ENCODE peak calls at places on chromosomes 3 and 15, in four cellular contexts. T is stimulated activated CD4-positive, alpha-beta T cell treated with anti-CD3 and anti-CD28 coated beads, Interleukin-1b, Interleukin-23, amount 100 ng/mL, for 24 hours; O is PC-3; Y is stomach. D is an unnamed sample.

GRCh38 chr3:112686360-112686759 is 45.4 kb upstream of the CCDC80 start:
- DNase-seq in T (no peak), O (no peak), Y (no peak), D (no peak)

GRCh38 chr3:189975376-189975990 is 145.2 kb downstream of the P3H2 start:
- DNase-seq in T (no peak), O (no peak), Y (no peak), D (no peak)

GRCh38 chr15:36688310-36689102 is 109.1 kb downstream of the CDIN1 start:
- DNase-seq in T (no peak), O (peak), Y (no peak), D (no peak)

GRCh38 chr15:39110336-39110735 is 470.5 kb upstream of the THBS1 start:
- DNase-seq in T (no peak), O (no peak), Y (no peak), D (no peak)

GRCh38 chr15:39888243-39888642 is 31.8 kb downstream of the GPR176 start:
- DNase-seq in T (no peak), O (no peak), Y (no peak), D (no peak)

GRCh38 chr15:71788646-71789579 is 21.4 kb upstream of the NR2E3 start:
- DNase-seq in T (no peak), O (no peak), Y (peak), D (no peak)

GRCh38 chr3:69226071-69226470 is 103.7 kb upstream of the LMOD3 start:
- DNase-seq in T (no peak), O (peak), Y (no peak), D (no peak)

GRCh38 chr3:114690896-114691295 is 397.1 kb downstream of the TIGIT start:
- DNase-seq in T (no peak), O (no peak), Y (no peak), D (no peak)

GRCh38 chr3:43998841-43999805 is 242.6 kb upstream of the TOPAZ1 start:
- DNase-seq in T (no peak), O (no peak), Y (no peak), D (no peak)

GRCh38 chr3:151175952-151176351 is 27.1 kb downstream of the GPR171 start:
- DNase-seq in T (no peak), O (no peak), Y (no peak), D (no peak)

GRCh38 chr3:104190681-104191080 is 1176.0 kb upstream of the ALCAM start:
- DNase-seq in T (no peak), O (no peak), Y (no peak), D (no peak)

GRCh38 chr3:114332342-114333179 is 38.7 kb downstream of the TIGIT start:
- DNase-seq in T (no peak), O (no peak), Y (no peak), D (no peak)

GRCh38 chr15:27704939-27705514 is 394.1 kb downstream of the OCA2 start:
- DNase-seq in T (no peak), O (no peak), Y (no peak), D (no peak)

GRCh38 chr3:22474706-22475470 is 723.9 kb upstream of the ZNF385D start:
- DNase-seq in T (no peak), O (peak), Y (no peak), D (no peak)

GRCh38 chr3:47780727-47781325 is 867 bp downstream of the SMARCC1 start:
- DNase-seq in T (no peak), O (peak), Y (no peak), D (no peak)

GRCh38 chr3:186411994-186412393 is 50.0 kb upstream of the DGKG start:
- DNase-seq in T (peak), O (peak), Y (peak), D (no peak)

GRCh38 chr15:37031198-37031597 is 69.2 kb downstream of the MEIS2 start:
- DNase-seq in T (no peak), O (peak), Y (no peak), D (no peak)

GRCh38 chr3:50147861-50148260 is 7.3 kb upstream of the SEMA3F start:
- DNase-seq in T (no peak), O (no peak), Y (no peak), D (no peak)

GRCh38 chr3:43866529-43867353 is 176.0 kb downstream of the ABHD5 start:
- DNase-seq in T (no peak), O (peak), Y (no peak), D (no peak)

D was measured in transverse colon.